ENCODE peak calls at places on chromosomes 4 and X, in five cellular contexts. W is lung; S is left lung; G is activated gamma-delta T cell; A is CD4-positive, alpha-beta T cell. D is an unnamed sample.

GRCh38 chr4:80173841-80174240 is 23.5 kb upstream of the PRDM8 start:
- DNase-seq in W (no peak), S (no peak), G (no peak), A (no peak), D (no peak)

GRCh38 chr4:82799006-82799881 is 648 bp upstream of the SCD5 start:
- DNase-seq in W (no peak), S (no peak), G (no peak), A (no peak), D (no peak)

GRCh38 chr4:895596-895995 is 36.5 kb downstream of the GAK start:
- DNase-seq in W (no peak), S (peak), G (no peak), A (no peak), D (no peak)

GRCh38 chr4:128558896-128559669 is 250.4 kb upstream of the JADE1 start:
- DNase-seq in W (no peak), S (no peak), G (no peak), A (no peak), D (no peak)

GRCh38 chr4:113684534-113685091 is 76.9 kb downstream of the CAMK2D start:
- DNase-seq in W (no peak), S (no peak), G (no peak), A (no peak), D (peak)

GRCh38 chr4:80070880-80071620 is 2.0 kb downstream of the ANTXR2 start:
- DNase-seq in W (no peak), S (no peak), G (no peak), A (no peak), D (no peak)

GRCh38 chr4:26076000-26076587 is 162.1 kb downstream of the SMIM20 start:
- DNase-seq in W (no peak), S (no peak), G (no peak), A (no peak), D (no peak)

GRCh38 chr4:2045518-2045951 is 13.6 kb upstream of the NAT8L start:
- DNase-seq in W (no peak), S (peak), G (no peak), A (peak), D (no peak)

GRCh38 chr4:107247738-107248137 is 211.6 kb upstream of the DKK2 start:
- DNase-seq in W (no peak), S (no peak), G (no peak), A (no peak), D (no peak)

GRCh38 chrX:68411729-68412128 is 21.6 kb downstream of the OPHN1 start:
- DNase-seq in W (no peak), S (no peak), G (no peak), A (no peak), D (no peak)

GRCh38 chr4:48033825-48034413 is 17.3 kb downstream of the NIPAL1 start:
- DNase-seq in W (no peak), S (no peak), G (no peak), A (peak), D (no peak)

GRCh38 chr4:150720973-150721518 is 139.1 kb downstream of the MAB21L2 start:
- DNase-seq in W (no peak), S (no peak), G (no peak), A (no peak), D (no peak)

GRCh38 chr4:8346838-8347605 is 77.5 kb downstream of the HTRA3 start:
- DNase-seq in W (no peak), S (peak), G (no peak), A (peak), D (peak)

GRCh38 chr4:108804648-108805273 is 41.9 kb upstream of the ETNPPL start:
- DNase-seq in W (no peak), S (no peak), G (no peak), A (no peak), D (no peak)

GRCh38 chr4:114026447-114026846 is 47.0 kb upstream of the ARSJ start:
- DNase-seq in W (no peak), S (no peak), G (no peak), A (no peak), D (no peak)

GRCh38 chr4:2301806-2302205 is 39.9 kb upstream of the MXD4 start:
- DNase-seq in W (no peak), S (no peak), G (no peak), A (no peak), D (no peak)

GRCh38 chrX:123188081-123188480 is 4.0 kb downstream of the GRIA3 start:
- DNase-seq in W (no peak), S (no peak), G (no peak), A (no peak), D (no peak)

GRCh38 chr4:16205298-16206164 is 20.7 kb downstream of the TAPT1 start:
- DNase-seq in W (no peak), S (no peak), G (no peak), A (no peak), D (no peak)

GRCh38 chr4:183920512-183920911 is 15.4 kb downstream of the STOX2 start:
- DNase-seq in W (no peak), S (no peak), G (no peak), A (no peak), D (no peak)

GRCh38 chrX:5306654-5307121 is 922.0 kb downstream of the NLGN4X start:
- DNase-seq in W (no peak), S (no peak), G (no peak), A (no peak), D (no peak)

GRCh38 chr4:26030260-26030667 is 116.2 kb downstream of the SMIM20 start:
- DNase-seq in W (no peak), S (no peak), G (no peak), A (no peak), D (no peak)

GRCh38 chr4:113447695-113448265 is 313.8 kb downstream of the CAMK2D start:
- DNase-seq in W (no peak), S (no peak), G (no peak), A (no peak), D (no peak)

GRCh38 chr4:13765535-13765934 is 138.0 kb upstream of the BOD1L1 start:
- DNase-seq in W (no peak), S (no peak), G (no peak), A (no peak), D (no peak)

GRCh38 chr4:4662230-4662629 is 120.4 kb upstream of the STX18 start:
- DNase-seq in W (no peak), S (no peak), G (no peak), A (no peak), D (no peak)

GRCh38 chr4:45147866-45148265 is 421.5 kb upstream of the GNPDA2 start:
- DNase-seq in W (no peak), S (no peak), G (no peak), A (no peak), D (no peak)

GRCh38 chrX:151370906-151371305 is 26.1 kb upstream of the VMA21 start:
- DNase-seq in W (no peak), S (no peak), G (no peak), A (no peak), D (no peak)

GRCh38 chrX:138191998-138192397 is 519.5 kb downstream of the FGF13 start:
- DNase-seq in W (no peak), S (no peak), G (no peak), A (no peak), D (peak)

GRCh38 chrX:108468486-108468885 is 28.8 kb downstream of the COL4A5 start:
- DNase-seq in W (no peak), S (no peak), G (no peak), A (no peak), D (no peak)

GRCh38 chrX:51891821-51892551 is 1.4 kb upstream of the MAGED1 start:
- DNase-seq in W (no peak), S (no peak), G (no peak), A (no peak), D (no peak)

GRCh38 chr4:88690355-88690754 is 7.3 kb downstream of the NAP1L5 start:
- DNase-seq in W (no peak), S (no peak), G (no peak), A (no peak), D (no peak)

GRCh38 chrX:15931362-15931761 is 76.7 kb upstream of the AP1S2 start:
- DNase-seq in W (no peak), S (no peak), G (no peak), A (no peak), D (no peak)

GRCh38 chrX:1521459-1521956 is 15.5 kb downstream of the P2RY8 start:
- DNase-seq in W (no peak), S (no peak), G (no peak), A (peak), D (no peak)

GRCh38 chr4:182288534-182288933 is 45.3 kb downstream of the TENM3 start:
- DNase-seq in W (no peak), S (no peak), G (no peak), A (no peak), D (no peak)

GRCh38 chr4:83387922-83388676 is 53.5 kb upstream of the HPSE start:
- DNase-seq in W (no peak), S (no peak), G (no peak), A (no peak), D (no peak)

GRCh38 chr4:133868856-133869255 is 332.7 kb downstream of the PABPC4L start:
- DNase-seq in W (no peak), S (no peak), G (no peak), A (no peak), D (no peak)